ENCODE peak calls at places on chromosome 2, in five cellular contexts. Q, Y, T, W and S are unnamed samples.

GRCh38 chr2:3864943-3865664 is 161.7 kb downstream of the DCDC2C start:
- DNase-seq in Q (no peak), T (no peak), W (no peak), Y (no peak), S (no peak)

GRCh38 chr2:12720181-12720580 is 3.4 kb downstream of the TRIB2 start:
- DNase-seq in W (no peak), Y (no peak), T (no peak), Q (no peak), S (no peak)

GRCh38 chr2:119013640-119014039 is 71.6 kb downstream of the MARCO start:
- DNase-seq in T (no peak), Q (no peak), W (no peak), Y (no peak), S (no peak)

GRCh38 chr2:6877402-6878305 is at the start of gene RSAD2:
- DNase-seq in T (no peak), Q (peak; percentile 36), W (peak; percentile 49), Y (peak; percentile 42), S (peak; percentile 5)

GRCh38 chr2:3170792-3171455 is 206.7 kb downstream of the EIPR1 start:
- DNase-seq in W (no peak), T (no peak), Q (no peak), Y (no peak), S (no peak)

GRCh38 chr2:98298685-98299180 is 47.5 kb upstream of the CNGA3 start:
- DNase-seq in Y (no peak), W (no peak), T (no peak), Q (no peak), S (no peak)

GRCh38 chr2:174888646-174889271 is 116.4 kb downstream of the CHN1 start:
- DNase-seq in Y (no peak), Q (no peak), T (no peak), W (no peak), S (no peak)

GRCh38 chr2:7032371-7032770 is 115.2 kb downstream of the RNF144A start:
- DNase-seq in T (no peak), Y (no peak), Q (no peak), W (no peak), S (no peak)

GRCh38 chr2:19358242-19359020 is at the start of gene OSR1:
- DNase-seq in Q (peak; percentile 75), Y (peak; percentile 29), W (peak; percentile 87), T (no peak), S (no peak)

GRCh38 chr2:101696272-101697123 is 1.0 kb upstream of the MAP4K4 start:
- DNase-seq in T (no peak), W (peak; percentile 36), Y (peak; percentile 37), Q (peak; percentile 33), S (no peak)

GRCh38 chr2:69057660-69058059 is 44.7 kb downstream of the ANTXR1 start:
- DNase-seq in Y (no peak), W (no peak), T (no peak), Q (no peak), S (no peak)

GRCh38 chr2:241542278-241542605 is 16.3 kb upstream of the BOK start:
- DNase-seq in Y (no peak), W (no peak), Q (no peak), T (no peak), S (no peak)

GRCh38 chr2:231177156-231178007 is 21.0 kb upstream of the ARMC9 start:
- DNase-seq in Q (no peak), W (no peak), Y (no peak), T (no peak), S (no peak)

GRCh38 chr2:159119652-159120257 is 151.3 kb downstream of the TANC1 start:
- DNase-seq in T (no peak), Y (no peak), W (no peak), Q (no peak), S (no peak)

GRCh38 chr2:203649176-203649814 is 57.1 kb upstream of the CD28 start:
- DNase-seq in T (no peak), W (no peak), Y (no peak), Q (no peak), S (no peak)

GRCh38 chr2:203647579-203647978 is 58.9 kb upstream of the CD28 start:
- DNase-seq in W (no peak), T (no peak), Y (no peak), Q (no peak), S (no peak)

GRCh38 chr2:203648273-203648672 is 58.2 kb upstream of the CD28 start:
- DNase-seq in Y (peak; percentile 47), W (peak; percentile 30), T (no peak), Q (no peak), S (no peak)

GRCh38 chr2:203646961-203647360 is 59.5 kb upstream of the CD28 start:
- DNase-seq in W (no peak), Q (no peak), T (no peak), Y (no peak), S (no peak)

GRCh38 chr2:203650860-203651613 is 55.4 kb upstream of the CD28 start:
- DNase-seq in T (no peak), W (peak; percentile 85), Q (no peak), Y (peak; percentile 73), S (no peak)
- TF ChIP-seq CTCF in T (peak; percentile 42), W (peak; percentile 45), Q (peak; percentile 29), Y (peak; percentile 45), S (peak; percentile 46)

GRCh38 chr2:201707753-201708152 is 9.3 kb upstream of the MPP4 start:
- DNase-seq in T (no peak), Q (no peak), Y (peak; percentile 24), W (no peak), S (peak; percentile 51)
- TF ChIP-seq CTCF in T (peak; percentile 37), Q (no peak), Y (no peak), W (peak; percentile 15), S (peak; percentile 65)

GRCh38 chr2:202009019-202009481 is 24.6 kb upstream of the FZD7 start:
- DNase-seq in T (no peak), Y (no peak), W (no peak), Q (no peak), S (no peak)

GRCh38 chr2:202005272-202005887 is 28.3 kb upstream of the FZD7 start:
- DNase-seq in W (no peak), T (no peak), Q (no peak), Y (no peak), S (no peak)

GRCh38 chr2:202002381-202002780 is 31.3 kb upstream of the FZD7 start:
- DNase-seq in T (no peak), Y (no peak), Q (no peak), W (no peak), S (no peak)

GRCh38 chr2:202009563-202009962 is 24.1 kb upstream of the FZD7 start:
- DNase-seq in W (no peak), T (no peak), Q (no peak), Y (no peak), S (no peak)

GRCh38 chr2:202007015-202008011 is 26.3 kb upstream of the FZD7 start:
- DNase-seq in T (no peak), Y (no peak), Q (no peak), W (no peak), S (no peak)
- TF ChIP-seq CTCF in T (no peak), Y (no peak), Q (no peak), W (no peak), S (peak; percentile 29)

DNA sequence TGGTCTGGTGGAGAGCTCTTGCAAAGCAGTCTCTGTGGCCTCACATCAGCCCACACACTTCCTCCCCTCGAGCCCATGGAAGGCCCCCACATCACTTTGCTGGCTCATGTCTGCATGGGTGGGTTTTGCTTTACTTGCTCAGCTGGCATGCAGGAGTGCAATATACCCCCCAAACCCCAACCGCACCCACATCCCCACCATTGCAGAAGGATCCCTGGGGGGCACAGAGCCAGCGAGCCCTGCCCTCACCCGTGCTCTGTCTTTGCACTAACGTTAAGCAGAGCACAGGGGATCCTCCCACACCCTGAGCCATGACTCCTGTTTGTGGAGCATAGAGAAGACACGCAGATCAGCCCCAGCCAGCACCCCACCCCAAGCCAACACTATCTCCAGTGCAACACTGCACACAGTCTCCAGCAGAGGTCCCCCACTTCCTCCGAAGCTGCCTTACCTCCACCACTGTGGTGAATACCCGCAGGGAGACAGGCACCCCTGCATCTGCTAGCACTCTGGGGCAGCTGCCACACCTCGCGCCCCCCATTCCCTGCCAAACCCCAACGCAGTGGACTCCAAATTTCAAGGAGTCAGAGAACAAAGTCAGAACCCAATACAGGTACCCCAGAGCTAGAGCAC is 177.8 kb upstream of the RGPD4 start:
- DNase-seq in Y (no peak), Q (no peak), W (no peak), T (no peak), S (no peak)
- TF ChIP-seq CTCF in Y (peak; percentile 9), Q (no peak), W (no peak), T (no peak), S (no peak)

DNA sequence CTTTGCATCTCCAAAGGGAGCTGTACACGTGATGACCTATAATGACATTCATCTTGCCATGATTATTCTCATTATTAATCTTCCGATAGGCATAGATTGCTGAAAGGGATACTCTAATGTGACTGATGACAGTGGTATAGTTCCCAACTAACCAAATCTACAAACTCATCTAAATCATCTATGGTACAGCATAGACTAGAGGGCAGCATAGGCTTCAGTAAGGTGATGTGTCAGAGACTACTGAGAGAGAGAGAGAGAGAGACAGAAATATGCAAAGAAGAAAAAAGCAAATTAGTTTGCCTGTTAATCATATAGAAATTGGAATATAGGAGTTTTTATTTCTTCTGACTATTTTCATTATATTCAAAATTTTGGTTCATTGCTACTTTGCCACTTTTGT is 89.3 kb downstream of the CSRNP3 start:
- DNase-seq in Q (no peak), Y (peak; percentile 32), T (no peak), W (no peak), S (no peak)
- TF ChIP-seq CTCF in Q (no peak), Y (peak; percentile 16), T (no peak), W (no peak), S (peak; percentile 12)